ENCODE peak calls at places on chromosomes 13 and 19, in four cellular contexts. J is cardiac muscle cell, Y is left cardiac atrium, K is upper lobe of left lung. X is an unnamed sample.

GRCh38 chr19:41933693-41934426 is 5.6 kb upstream of the ERFL start:
- DNase-seq in J (no peak), Y (no peak), K (no peak), X (no peak)

GRCh38 chr13:78787189-78787588 is 128.2 kb upstream of the OBI1 start:
- DNase-seq in J (peak), Y (no peak), K (no peak), X (no peak)

GRCh38 chr19:46426506-46427162 is 2.1 kb downstream of the PNMA8C start:
- DNase-seq in J (peak), Y (peak), K (peak), X (peak)

GRCh38 chr19:38004505-38005223 is 97.7 kb downstream of the SIPA1L3 start:
- DNase-seq in J (peak), Y (peak), K (no peak), X (peak)

GRCh38 chr13:49071341-49071937 is 95.7 kb downstream of the FNDC3A start:
- DNase-seq in J (no peak), Y (no peak), K (no peak), X (no peak)

GRCh38 chr13:50025446-50025845 is 10.2 kb downstream of the KCNRG start:
- DNase-seq in J (no peak), Y (no peak), K (no peak), X (no peak)

GRCh38 chr19:42185281-42185680 is 32.2 kb downstream of the DEDD2 start:
- DNase-seq in J (peak), Y (no peak), K (no peak), X (no peak)

GRCh38 chr19:14542721-14543328 is 13.4 kb downstream of the TECR start:
- DNase-seq in J (peak), Y (no peak), K (no peak), X (no peak)

GRCh38 chr19:11821474-11821873 is 7.4 kb downstream of the ZNF440 start:
- DNase-seq in J (peak), Y (no peak), K (no peak), X (no peak)

GRCh38 chr19:38149597-38149996 is 74.4 kb downstream of the DPF1 start:
- DNase-seq in J (peak), Y (no peak), K (no peak), X (no peak)

GRCh38 chr19:24033962-24034342 is 53.0 kb upstream of the ZNF254 start:
- DNase-seq in J (peak), Y (peak), K (no peak), X (peak)

GRCh38 chr13:110923777-110924638 is 9.1 kb upstream of the ANKRD10 start:
- DNase-seq in J (no peak), Y (no peak), K (no peak), X (no peak)

GRCh38 chr13:96216543-96216942 is 126.6 kb downstream of the HS6ST3 start:
- DNase-seq in J (no peak), Y (no peak), K (no peak), X (no peak)

GRCh38 chr13:32537580-32538233 is 888 bp downstream of the N4BP2L2 start:
- DNase-seq in J (no peak), Y (peak), K (peak), X (peak)

GRCh38 chr13:106151056-106151699 is 384.3 kb downstream of the EFNB2 start:
- DNase-seq in J (peak), Y (no peak), K (no peak), X (no peak)

GRCh38 chr19:29531458-29532025 is 5.7 kb downstream of the VSTM2B start:
- DNase-seq in J (no peak), Y (no peak), K (no peak), X (no peak)

GRCh38 chr13:110097013-110097412 is 209.9 kb downstream of the COL4A1 start:
- DNase-seq in J (no peak), Y (no peak), K (no peak), X (no peak)

GRCh38 chr13:58048670-58049069 is 417.1 kb downstream of the PCDH17 start:
- DNase-seq in J (no peak), Y (no peak), K (no peak), X (no peak)

GRCh38 chr19:41441321-41441945 is 1.5 kb upstream of the ERICH4 start:
- DNase-seq in J (no peak), Y (no peak), K (no peak), X (no peak)

GRCh38 chr19:29942404-29943261 is 594 bp downstream of the URI1 start:
- DNase-seq in J (peak), Y (peak), K (peak), X (peak)

GRCh38 chr19:42634409-42635232 is 39.9 kb upstream of the CEACAM8 start:
- DNase-seq in J (peak), Y (no peak), K (no peak), X (no peak)

GRCh38 chr13:34201050-34201913 is 383.3 kb downstream of the RFC3 start:
- DNase-seq in J (peak), Y (no peak), K (no peak), X (no peak)

GRCh38 chr13:33453911-33454310 is 168.4 kb upstream of the STARD13 start:
- DNase-seq in J (no peak), Y (no peak), K (no peak), X (no peak)

GRCh38 chr13:104553156-104553555 is 1486.9 kb upstream of the SLC10A2 start:
- DNase-seq in J (peak), Y (no peak), K (no peak), X (no peak)

GRCh38 chr19:8038815-8039214 is 13.7 kb upstream of the CCL25 start:
- DNase-seq in J (no peak), Y (no peak), K (no peak), X (no peak)

GRCh38 chr13:37109080-37109678 is 3.7 kb upstream of the CSNK1A1L start:
- DNase-seq in J (peak), Y (no peak), K (no peak), X (no peak)

GRCh38 chr13:101942038-101942437 is 459.8 kb downstream of the FGF14 start:
- DNase-seq in J (peak), Y (no peak), K (no peak), X (no peak)